ENCODE peak calls at places on chromosomes 2 and 18, in nine cellular contexts. N is thyroid gland; C is caudate nucleus; F is upper lobe of right lung; Y is HCT116; P is CD4-positive, CD25-positive, alpha-beta regulatory T cell; B is ELF-1; I is stimulated activated CD4-positive, alpha-beta T cell treated with anti-CD3 and anti-CD28 coated beads, TNF-alpha, amount 100 ng/mL, for 1 hour; A is stimulated activated CD8-positive, alpha-beta memory T cell treated with anti-CD3 and anti-CD28 coated beads, Interleukin-4, amount 100 ng/mL, for 1 hour. H is an unnamed sample.

GRCh38 chr2:128198666-128199065 is 107.7 kb downstream of the UGGT1 start:
- DNase-seq in I (no peak), Y (no peak), P (no peak), A (no peak), C (no peak), B (no peak), F (no peak), N (peak), H (no peak)

GRCh38 chr2:141105763-141106162 is 1025.1 kb downstream of the LRP1B start:
- DNase-seq in N (no peak), A (no peak), B (no peak), I (no peak), C (no peak), F (no peak), P (no peak), Y (no peak), H (no peak)

GRCh38 chr2:74441690-74442482 is at the start of gene RTKN:
- DNase-seq in P (peak), Y (peak), B (peak), C (no peak), A (no peak), F (peak), N (peak), I (no peak), H (no peak)

GRCh38 chr2:209988010-209988409 is 14.4 kb upstream of the RPE start:
- DNase-seq in C (no peak), A (no peak), P (no peak), I (no peak), F (no peak), N (no peak), B (no peak), Y (no peak), H (no peak)

GRCh38 chr2:21466528-21466927 is 342.8 kb downstream of the TDRD15 start:
- DNase-seq in C (no peak), F (no peak), Y (no peak), B (no peak), I (no peak), P (no peak), N (no peak), A (no peak), H (no peak)

GRCh38 chr2:120871881-120872620 is 136.4 kb downstream of the GLI2 start:
- DNase-seq in P (no peak), A (no peak), B (no peak), C (no peak), N (no peak), Y (no peak), F (no peak), I (no peak), H (no peak)

GRCh38 chr2:111954602-111955332 is 56.4 kb downstream of the MERTK start:
- DNase-seq in F (no peak), C (no peak), N (no peak), A (no peak), I (no peak), P (no peak), Y (no peak), B (no peak), H (no peak)

GRCh38 chr2:37771600-37772088 is 100.2 kb upstream of the CDC42EP3 start:
- DNase-seq in I (no peak), C (no peak), N (no peak), P (no peak), B (no peak), A (no peak), Y (no peak), F (no peak), H (no peak)

GRCh38 chr18:48815581-48816324 is 135.0 kb downstream of the SMAD7 start:
- DNase-seq in B (no peak), F (peak), Y (no peak), P (no peak), N (peak), A (no peak), C (no peak), I (no peak), H (no peak)

GRCh38 chr2:231682546-231683291 is 25.6 kb upstream of the PTMA start:
- DNase-seq in Y (no peak), A (no peak), B (no peak), F (no peak), P (no peak), C (no peak), N (no peak), I (no peak), H (no peak)

GRCh38 chr2:56239030-56239429 is 55.2 kb downstream of the CCDC85A start:
- DNase-seq in A (no peak), I (no peak), F (no peak), P (no peak), N (no peak), Y (no peak), C (no peak), B (no peak), H (no peak)

GRCh38 chr2:72745679-72746368 is 80.0 kb downstream of the EXOC6B start:
- DNase-seq in N (no peak), P (peak), I (no peak), A (no peak), F (no peak), C (no peak), B (no peak), Y (peak), H (no peak)

GRCh38 chr18:24231773-24232735 is 93.2 kb downstream of the CABYR start:
- DNase-seq in P (no peak), C (no peak), N (no peak), F (no peak), Y (no peak), A (no peak), I (no peak), B (no peak), H (no peak)

GRCh38 chr2:219480004-219480403 is 18.7 kb upstream of the GMPPA start:
- DNase-seq in N (no peak), F (no peak), B (no peak), A (no peak), P (no peak), Y (no peak), C (no peak), I (no peak), H (no peak)

GRCh38 chr2:30410217-30410616 is 36.8 kb upstream of the LCLAT1 start:
- DNase-seq in C (no peak), Y (no peak), B (peak), P (no peak), I (no peak), N (no peak), A (no peak), F (no peak), H (no peak)

GRCh38 chr2:234378440-234378839 is 118.4 kb downstream of the ARL4C start:
- DNase-seq in F (no peak), Y (no peak), C (no peak), P (no peak), B (no peak), A (no peak), I (no peak), N (no peak), H (no peak)

GRCh38 chr2:210540471-210541257 is 15.7 kb upstream of the CPS1 start:
- DNase-seq in B (peak), Y (no peak), N (no peak), P (no peak), I (no peak), A (no peak), C (no peak), F (no peak), H (no peak)

GRCh38 chr2:206260427-206261012 is 13.9 kb upstream of the ZDBF2 start:
- DNase-seq in P (peak), Y (no peak), C (no peak), F (no peak), N (no peak), B (no peak), A (no peak), I (no peak), H (no peak)

GRCh38 chr2:159613515-159614336 is 2.6 kb downstream of the BAZ2B start:
- DNase-seq in I (no peak), P (no peak), F (no peak), C (no peak), B (no peak), Y (no peak), A (no peak), N (no peak), H (no peak)

GRCh38 chr2:61181382-61182058 is 19.5 kb downstream of the C2orf74 start:
- DNase-seq in Y (no peak), N (no peak), C (no peak), A (no peak), P (no peak), B (no peak), F (no peak), I (no peak), H (no peak)

GRCh38 chr2:55809875-55810620 is 113.5 kb downstream of the EFEMP1 start:
- DNase-seq in I (no peak), C (no peak), P (no peak), B (no peak), A (no peak), N (no peak), Y (no peak), F (no peak), H (no peak)

H was measured in activated naive CD4-positive, alpha-beta T cell.